ENCODE peak calls at places on chromosome 7, in five cellular contexts. R is Kasumi-1; A is activated T-helper 9 cell treated with anti-CD3 and anti-CD28 coated beads, Interleukin-2, amount 50 U/mL, for 16 hours; N is H9; S is stimulated activated CD8-positive, alpha-beta memory T cell treated with anti-CD3 and anti-CD28 coated beads, Interleukin-12 subunit alpha, Interleukin-12 subunit beta, amount 100 ng/mL, for 1 hour. G is an unnamed sample.

GRCh38 chr7:81577642-81578349 is 192.1 kb downstream of the HGF start:
- DNase-seq in R (no peak), A (no peak), N (no peak), S (no peak), G (peak; percentile 13)

GRCh38 chr7:140745654-140746053 is 49.1 kb downstream of the NDUFB2 start:
- DNase-seq in R (peak; percentile 38), A (no peak), N (no peak), S (no peak), G (no peak)

GRCh38 chr7:69399038-69399800 is 199.1 kb upstream of the AUTS2 start:
- DNase-seq in R (no peak), A (no peak), N (peak; percentile 51), S (no peak), G (no peak)

GRCh38 chr7:138752568-138753518 is 45.0 kb upstream of the TMEM213 start:
- DNase-seq in R (no peak), A (peak; percentile 81), N (no peak), S (peak; percentile 88), G (no peak)

GRCh38 chr7:30802812-30803211 is 31.6 kb downstream of the MINDY4 start:
- DNase-seq in R (no peak), A (no peak), N (no peak), S (no peak), G (no peak)

GRCh38 chr7:13017325-13017853 is 330.0 kb downstream of the ARL4A start:
- DNase-seq in R (no peak), A (no peak), N (peak; percentile 35), S (no peak), G (peak; percentile 86)

GRCh38 chr7:18583305-18583704 is 87.8 kb downstream of the HDAC9 start:
- DNase-seq in R (no peak), A (no peak), N (no peak), S (no peak), G (peak; percentile 70)

GRCh38 chr7:156474241-156474743 is 166.3 kb upstream of the RNF32 start:
- DNase-seq in R (no peak), A (no peak), N (no peak), S (no peak), G (peak; percentile 87)

GRCh38 chr7:142901426-142902259 is 16.1 kb upstream of the TRPV6 start:
- DNase-seq in R (no peak), A (no peak), N (no peak), S (no peak), G (no peak)

GRCh38 chr7:92586403-92586802 is 3.8 kb downstream of the FAM133B start:
- DNase-seq in R (no peak), A (no peak), N (no peak), S (no peak), G (peak; percentile 79)

GRCh38 chr7:158026636-158027265 is 560.9 kb downstream of the PTPRN2 start:
- DNase-seq in R (no peak), A (no peak), N (peak; percentile 15), S (no peak), G (no peak)

GRCh38 chr7:143271240-143271639 is 8.0 kb downstream of the GSTK1 start:
- DNase-seq in R (no peak), A (no peak), N (no peak), S (no peak), G (no peak)

GRCh38 chr7:47520408-47520807 is 61.5 kb downstream of the TNS3 start:
- DNase-seq in R (peak; percentile 24), A (no peak), N (no peak), S (no peak), G (peak; percentile 95)

GRCh38 chr7:3648276-3648675 is 347.2 kb downstream of the SDK1 start:
- DNase-seq in R (no peak), A (no peak), N (no peak), S (no peak), G (no peak)

GRCh38 chr7:288671-289101 is 1.3 kb upstream of the FOXL3 start:
- DNase-seq in R (no peak), A (no peak), N (no peak), S (no peak), G (no peak)

GRCh38 chr7:138945169-138945568 is 36.0 kb downstream of the KIAA1549 start:
- DNase-seq in R (no peak), A (no peak), N (no peak), S (no peak), G (no peak)

GRCh38 chr7:157404845-157405481 is 68.2 kb downstream of the DNAJB6 start:
- DNase-seq in R (peak; percentile 49), A (no peak), N (no peak), S (no peak), G (peak; percentile 76)

GRCh38 chr7:158911734-158912133 is 55.4 kb downstream of the DYNC2I1 start:
- DNase-seq in R (no peak), A (no peak), N (no peak), S (no peak), G (no peak)

GRCh38 chr7:8500286-8500685 is 66.9 kb downstream of the NXPH1 start:
- DNase-seq in R (no peak), A (no peak), N (no peak), S (no peak), G (no peak)

GRCh38 chr7:84677386-84677785 is 482.8 kb upstream of the SEMA3A start:
- DNase-seq in R (no peak), A (no peak), N (no peak), S (no peak), G (no peak)

GRCh38 chr7:91694221-91694856 is 186.2 kb downstream of the MTERF1 start:
- DNase-seq in R (no peak), A (no peak), N (no peak), S (no peak), G (peak; percentile 82)

GRCh38 chr7:7670490-7670889 is 29.9 kb downstream of the UMAD1 start:
- DNase-seq in R (no peak), A (no peak), N (no peak), S (no peak), G (no peak)

GRCh38 chr7:3020416-3020815 is 23.3 kb downstream of the CARD11 start:
- DNase-seq in R (no peak), A (no peak), N (no peak), S (no peak), G (no peak)

G was measured in fibroblast of lung.